ENCODE peak calls at places on chromosomes 13 and 19, in five cellular contexts. One of them, this sample, is unnamed.

GRCh38 chr19:2732883-2733282 is 6.9 kb downstream of the SLC39A3 start:
- DNase-seq in CD8-positive, alpha-beta memory T cell: no peak
- DNase-seq in T-helper 2 cell: no peak
- DNase-seq in activated CD8-positive, alpha-beta T cell treated with anti-CD3 and anti-CD28 coated beads, Interleukin-2, amount 10 ng/mL, durations not matched to agents 7 days and 5 days: no peak
- DNase-seq in left ventricle myocardium inferior: no peak
- DNase-seq in this sample: no peak

GRCh38 chr19:39514840-39515550 is at the start of gene SELENOV:
- DNase-seq in CD8-positive, alpha-beta memory T cell: peak
- DNase-seq in T-helper 2 cell: no peak
- DNase-seq in activated CD8-positive, alpha-beta T cell treated with anti-CD3 and anti-CD28 coated beads, Interleukin-2, amount 10 ng/mL, durations not matched to agents 7 days and 5 days: no peak
- DNase-seq in left ventricle myocardium inferior: no peak
- DNase-seq in this sample: no peak

GRCh38 chr19:54100560-54100959 is at the start of gene OSCAR:
- DNase-seq in CD8-positive, alpha-beta memory T cell: no peak
- DNase-seq in T-helper 2 cell: no peak
- DNase-seq in activated CD8-positive, alpha-beta T cell treated with anti-CD3 and anti-CD28 coated beads, Interleukin-2, amount 10 ng/mL, durations not matched to agents 7 days and 5 days: no peak
- DNase-seq in left ventricle myocardium inferior: no peak
- DNase-seq in this sample: no peak

GRCh38 chr19:2424686-2425621 is 2.4 kb downstream of the TIMM13 start:
- DNase-seq in CD8-positive, alpha-beta memory T cell: no peak
- DNase-seq in T-helper 2 cell: no peak
- DNase-seq in activated CD8-positive, alpha-beta T cell treated with anti-CD3 and anti-CD28 coated beads, Interleukin-2, amount 10 ng/mL, durations not matched to agents 7 days and 5 days: no peak
- DNase-seq in left ventricle myocardium inferior: peak
- DNase-seq in this sample: no peak

GRCh38 chr19:14089412-14089661 is 1.2 kb downstream of the SAMD1 start:
- DNase-seq in CD8-positive, alpha-beta memory T cell: no peak
- DNase-seq in T-helper 2 cell: no peak
- DNase-seq in activated CD8-positive, alpha-beta T cell treated with anti-CD3 and anti-CD28 coated beads, Interleukin-2, amount 10 ng/mL, durations not matched to agents 7 days and 5 days: no peak
- DNase-seq in left ventricle myocardium inferior: no peak
- DNase-seq in this sample: no peak

GRCh38 chr13:45595968-45596367 is 19.6 kb downstream of the ERICH6B start:
- DNase-seq in CD8-positive, alpha-beta memory T cell: no peak
- DNase-seq in T-helper 2 cell: no peak
- DNase-seq in activated CD8-positive, alpha-beta T cell treated with anti-CD3 and anti-CD28 coated beads, Interleukin-2, amount 10 ng/mL, durations not matched to agents 7 days and 5 days: no peak
- DNase-seq in left ventricle myocardium inferior: no peak
- DNase-seq in this sample: no peak

GRCh38 chr13:25469179-25469545 is 97.4 kb downstream of the ATP8A2 start:
- DNase-seq in CD8-positive, alpha-beta memory T cell: no peak
- DNase-seq in T-helper 2 cell: no peak
- DNase-seq in activated CD8-positive, alpha-beta T cell treated with anti-CD3 and anti-CD28 coated beads, Interleukin-2, amount 10 ng/mL, durations not matched to agents 7 days and 5 days: no peak
- DNase-seq in left ventricle myocardium inferior: no peak
- DNase-seq in this sample: no peak

GRCh38 chr19:11964496-11964857 is 363 bp upstream of the ZNF763 start:
- DNase-seq in CD8-positive, alpha-beta memory T cell: no peak
- DNase-seq in T-helper 2 cell: no peak
- DNase-seq in activated CD8-positive, alpha-beta T cell treated with anti-CD3 and anti-CD28 coated beads, Interleukin-2, amount 10 ng/mL, durations not matched to agents 7 days and 5 days: no peak
- DNase-seq in left ventricle myocardium inferior: peak
- DNase-seq in this sample: no peak

GRCh38 chr13:112213467-112214245 is 146.7 kb downstream of the SOX1 start:
- DNase-seq in CD8-positive, alpha-beta memory T cell: no peak
- DNase-seq in T-helper 2 cell: no peak
- DNase-seq in activated CD8-positive, alpha-beta T cell treated with anti-CD3 and anti-CD28 coated beads, Interleukin-2, amount 10 ng/mL, durations not matched to agents 7 days and 5 days: no peak
- DNase-seq in left ventricle myocardium inferior: no peak
- DNase-seq in this sample: no peak

GRCh38 chr13:107770541-107770940 is 444.8 kb downstream of the LIG4 start:
- DNase-seq in CD8-positive, alpha-beta memory T cell: no peak
- DNase-seq in T-helper 2 cell: no peak
- DNase-seq in activated CD8-positive, alpha-beta T cell treated with anti-CD3 and anti-CD28 coated beads, Interleukin-2, amount 10 ng/mL, durations not matched to agents 7 days and 5 days: no peak
- DNase-seq in left ventricle myocardium inferior: no peak
- DNase-seq in this sample: no peak

GRCh38 chr19:10116866-10117616 is 2.7 kb downstream of the EIF3G start:
- DNase-seq in CD8-positive, alpha-beta memory T cell: peak
- DNase-seq in T-helper 2 cell: no peak
- DNase-seq in activated CD8-positive, alpha-beta T cell treated with anti-CD3 and anti-CD28 coated beads, Interleukin-2, amount 10 ng/mL, durations not matched to agents 7 days and 5 days: no peak
- DNase-seq in left ventricle myocardium inferior: no peak
- DNase-seq in this sample: no peak

GRCh38 chr19:3443840-3444694 is 36.3 kb downstream of the SMIM24 start:
- DNase-seq in CD8-positive, alpha-beta memory T cell: no peak
- DNase-seq in T-helper 2 cell: no peak
- DNase-seq in activated CD8-positive, alpha-beta T cell treated with anti-CD3 and anti-CD28 coated beads, Interleukin-2, amount 10 ng/mL, durations not matched to agents 7 days and 5 days: no peak
- DNase-seq in left ventricle myocardium inferior: peak
- DNase-seq in this sample: no peak

GRCh38 chr13:106567421-106568224 is at the start of gene ARGLU1:
- DNase-seq in CD8-positive, alpha-beta memory T cell: peak
- DNase-seq in T-helper 2 cell: peak
- DNase-seq in activated CD8-positive, alpha-beta T cell treated with anti-CD3 and anti-CD28 coated beads, Interleukin-2, amount 10 ng/mL, durations not matched to agents 7 days and 5 days: peak
- DNase-seq in left ventricle myocardium inferior: peak
- DNase-seq in this sample: peak

GRCh38 chr13:44093607-44094583 is 214.2 kb downstream of the LACC1 start:
- DNase-seq in CD8-positive, alpha-beta memory T cell: no peak
- DNase-seq in T-helper 2 cell: no peak
- DNase-seq in activated CD8-positive, alpha-beta T cell treated with anti-CD3 and anti-CD28 coated beads, Interleukin-2, amount 10 ng/mL, durations not matched to agents 7 days and 5 days: no peak
- DNase-seq in left ventricle myocardium inferior: no peak
- DNase-seq in this sample: no peak

GRCh38 chr13:101149735-101150380 is 266.4 kb downstream of the NALCN start:
- DNase-seq in CD8-positive, alpha-beta memory T cell: no peak
- DNase-seq in T-helper 2 cell: no peak
- DNase-seq in activated CD8-positive, alpha-beta T cell treated with anti-CD3 and anti-CD28 coated beads, Interleukin-2, amount 10 ng/mL, durations not matched to agents 7 days and 5 days: no peak
- DNase-seq in left ventricle myocardium inferior: no peak
- DNase-seq in this sample: no peak

GRCh38 chr19:48510421-48511268 is 990 bp downstream of the LMTK3 start:
- DNase-seq in CD8-positive, alpha-beta memory T cell: peak
- DNase-seq in T-helper 2 cell: peak
- DNase-seq in activated CD8-positive, alpha-beta T cell treated with anti-CD3 and anti-CD28 coated beads, Interleukin-2, amount 10 ng/mL, durations not matched to agents 7 days and 5 days: peak
- DNase-seq in left ventricle myocardium inferior: peak
- DNase-seq in this sample: peak

GRCh38 chr13:113098163-113098732 is 7.3 kb upstream of the F7 start:
- DNase-seq in CD8-positive, alpha-beta memory T cell: no peak
- DNase-seq in T-helper 2 cell: no peak
- DNase-seq in activated CD8-positive, alpha-beta T cell treated with anti-CD3 and anti-CD28 coated beads, Interleukin-2, amount 10 ng/mL, durations not matched to agents 7 days and 5 days: no peak
- DNase-seq in left ventricle myocardium inferior: no peak
- DNase-seq in this sample: no peak

GRCh38 chr13:103640617-103641016 is 574.4 kb upstream of the SLC10A2 start:
- DNase-seq in CD8-positive, alpha-beta memory T cell: no peak
- DNase-seq in T-helper 2 cell: no peak
- DNase-seq in activated CD8-positive, alpha-beta T cell treated with anti-CD3 and anti-CD28 coated beads, Interleukin-2, amount 10 ng/mL, durations not matched to agents 7 days and 5 days: no peak
- DNase-seq in left ventricle myocardium inferior: no peak
- DNase-seq in this sample: no peak

GRCh38 chr13:74087304-74087703 is 46.9 kb downstream of the KLF12 start:
- DNase-seq in CD8-positive, alpha-beta memory T cell: no peak
- DNase-seq in T-helper 2 cell: no peak
- DNase-seq in activated CD8-positive, alpha-beta T cell treated with anti-CD3 and anti-CD28 coated beads, Interleukin-2, amount 10 ng/mL, durations not matched to agents 7 days and 5 days: no peak
- DNase-seq in left ventricle myocardium inferior: no peak
- DNase-seq in this sample: no peak

GRCh38 chr13:77339408-77339807 is 12.5 kb upstream of the MYCBP2 start:
- DNase-seq in CD8-positive, alpha-beta memory T cell: no peak
- DNase-seq in T-helper 2 cell: no peak
- DNase-seq in activated CD8-positive, alpha-beta T cell treated with anti-CD3 and anti-CD28 coated beads, Interleukin-2, amount 10 ng/mL, durations not matched to agents 7 days and 5 days: no peak
- DNase-seq in left ventricle myocardium inferior: no peak
- DNase-seq in this sample: peak

GRCh38 chr13:37139356-37139755 is 33.9 kb upstream of the CSNK1A1L start:
- DNase-seq in CD8-positive, alpha-beta memory T cell: no peak
- DNase-seq in T-helper 2 cell: no peak
- DNase-seq in activated CD8-positive, alpha-beta T cell treated with anti-CD3 and anti-CD28 coated beads, Interleukin-2, amount 10 ng/mL, durations not matched to agents 7 days and 5 days: no peak
- DNase-seq in left ventricle myocardium inferior: no peak
- DNase-seq in this sample: no peak

GRCh38 chr13:51223284-51224270 is 1.4 kb downstream of the FAM124A start:
- DNase-seq in CD8-positive, alpha-beta memory T cell: no peak
- DNase-seq in T-helper 2 cell: no peak
- DNase-seq in activated CD8-positive, alpha-beta T cell treated with anti-CD3 and anti-CD28 coated beads, Interleukin-2, amount 10 ng/mL, durations not matched to agents 7 days and 5 days: no peak
- DNase-seq in left ventricle myocardium inferior: no peak
- DNase-seq in this sample: no peak

GRCh38 chr19:574658-575526 is 2.5 kb downstream of the BSG start:
- DNase-seq in CD8-positive, alpha-beta memory T cell: peak
- DNase-seq in T-helper 2 cell: no peak
- DNase-seq in activated CD8-positive, alpha-beta T cell treated with anti-CD3 and anti-CD28 coated beads, Interleukin-2, amount 10 ng/mL, durations not matched to agents 7 days and 5 days: no peak
- DNase-seq in left ventricle myocardium inferior: peak
- DNase-seq in this sample: peak

GRCh38 chr13:48132961-48133360 is 38.1 kb upstream of the MED4 start:
- DNase-seq in CD8-positive, alpha-beta memory T cell: no peak
- DNase-seq in T-helper 2 cell: no peak
- DNase-seq in activated CD8-positive, alpha-beta T cell treated with anti-CD3 and anti-CD28 coated beads, Interleukin-2, amount 10 ng/mL, durations not matched to agents 7 days and 5 days: no peak
- DNase-seq in left ventricle myocardium inferior: no peak
- DNase-seq in this sample: no peak

GRCh38 chr19:2042485-2043268 is 8.4 kb downstream of the MKNK2 start:
- DNase-seq in CD8-positive, alpha-beta memory T cell: no peak
- DNase-seq in T-helper 2 cell: no peak
- DNase-seq in activated CD8-positive, alpha-beta T cell treated with anti-CD3 and anti-CD28 coated beads, Interleukin-2, amount 10 ng/mL, durations not matched to agents 7 days and 5 days: peak
- DNase-seq in left ventricle myocardium inferior: no peak
- DNase-seq in this sample: no peak

GRCh38 chr13:33637978-33638743 is 179.8 kb upstream of the RFC3 start:
- DNase-seq in CD8-positive, alpha-beta memory T cell: no peak
- DNase-seq in T-helper 2 cell: no peak
- DNase-seq in activated CD8-positive, alpha-beta T cell treated with anti-CD3 and anti-CD28 coated beads, Interleukin-2, amount 10 ng/mL, durations not matched to agents 7 days and 5 days: no peak
- DNase-seq in left ventricle myocardium inferior: no peak
- DNase-seq in this sample: no peak

GRCh38 chr19:29457413-29457812 is 68.4 kb upstream of the VSTM2B start:
- DNase-seq in CD8-positive, alpha-beta memory T cell: no peak
- DNase-seq in T-helper 2 cell: no peak
- DNase-seq in activated CD8-positive, alpha-beta T cell treated with anti-CD3 and anti-CD28 coated beads, Interleukin-2, amount 10 ng/mL, durations not matched to agents 7 days and 5 days: no peak
- DNase-seq in left ventricle myocardium inferior: no peak
- DNase-seq in this sample: no peak

GRCh38 chr13:101783554-101783953 is 331.1 kb downstream of the ITGBL1 start:
- DNase-seq in CD8-positive, alpha-beta memory T cell: no peak
- DNase-seq in T-helper 2 cell: no peak
- DNase-seq in activated CD8-positive, alpha-beta T cell treated with anti-CD3 and anti-CD28 coated beads, Interleukin-2, amount 10 ng/mL, durations not matched to agents 7 days and 5 days: no peak
- DNase-seq in left ventricle myocardium inferior: no peak
- DNase-seq in this sample: no peak

GRCh38 chr13:67148219-67148583 is 81.9 kb downstream of the PCDH9 start:
- DNase-seq in CD8-positive, alpha-beta memory T cell: no peak
- DNase-seq in T-helper 2 cell: no peak
- DNase-seq in activated CD8-positive, alpha-beta T cell treated with anti-CD3 and anti-CD28 coated beads, Interleukin-2, amount 10 ng/mL, durations not matched to agents 7 days and 5 days: no peak
- DNase-seq in left ventricle myocardium inferior: no peak
- DNase-seq in this sample: no peak

GRCh38 chr13:51191743-51192142 is 30.5 kb upstream of the FAM124A start:
- DNase-seq in CD8-positive, alpha-beta memory T cell: no peak
- DNase-seq in T-helper 2 cell: no peak
- DNase-seq in activated CD8-positive, alpha-beta T cell treated with anti-CD3 and anti-CD28 coated beads, Interleukin-2, amount 10 ng/mL, durations not matched to agents 7 days and 5 days: no peak
- DNase-seq in left ventricle myocardium inferior: no peak
- DNase-seq in this sample: no peak

GRCh38 chr19:33535176-33535575 is 13.6 kb upstream of the PEPD start:
- DNase-seq in CD8-positive, alpha-beta memory T cell: no peak
- DNase-seq in T-helper 2 cell: no peak
- DNase-seq in activated CD8-positive, alpha-beta T cell treated with anti-CD3 and anti-CD28 coated beads, Interleukin-2, amount 10 ng/mL, durations not matched to agents 7 days and 5 days: no peak
- DNase-seq in left ventricle myocardium inferior: no peak
- DNase-seq in this sample: no peak

GRCh38 chr19:28424041-28424440 is 788.9 kb downstream of the UQCRFS1 start:
- DNase-seq in CD8-positive, alpha-beta memory T cell: no peak
- DNase-seq in T-helper 2 cell: no peak
- DNase-seq in activated CD8-positive, alpha-beta T cell treated with anti-CD3 and anti-CD28 coated beads, Interleukin-2, amount 10 ng/mL, durations not matched to agents 7 days and 5 days: no peak
- DNase-seq in left ventricle myocardium inferior: no peak
- DNase-seq in this sample: no peak

GRCh38 chr13:41579881-41580280 is 122.5 kb downstream of the RGCC start:
- DNase-seq in CD8-positive, alpha-beta memory T cell: no peak
- DNase-seq in T-helper 2 cell: no peak
- DNase-seq in activated CD8-positive, alpha-beta T cell treated with anti-CD3 and anti-CD28 coated beads, Interleukin-2, amount 10 ng/mL, durations not matched to agents 7 days and 5 days: no peak
- DNase-seq in left ventricle myocardium inferior: no peak
- DNase-seq in this sample: no peak

GRCh38 chr19:43984687-43985000 is 656 bp downstream of the ZNF155 start:
- DNase-seq in CD8-positive, alpha-beta memory T cell: no peak
- DNase-seq in T-helper 2 cell: no peak
- DNase-seq in activated CD8-positive, alpha-beta T cell treated with anti-CD3 and anti-CD28 coated beads, Interleukin-2, amount 10 ng/mL, durations not matched to agents 7 days and 5 days: no peak
- DNase-seq in left ventricle myocardium inferior: peak
- DNase-seq in this sample: no peak

GRCh38 chr13:44932171-44932849 is 57.0 kb downstream of the NUFIP1 start:
- DNase-seq in CD8-positive, alpha-beta memory T cell: no peak
- DNase-seq in T-helper 2 cell: no peak
- DNase-seq in activated CD8-positive, alpha-beta T cell treated with anti-CD3 and anti-CD28 coated beads, Interleukin-2, amount 10 ng/mL, durations not matched to agents 7 days and 5 days: no peak
- DNase-seq in left ventricle myocardium inferior: no peak
- DNase-seq in this sample: no peak

GRCh38 chr19:9620842-9621155 is 233 bp downstream of the ZNF561 start:
- DNase-seq in CD8-positive, alpha-beta memory T cell: no peak
- DNase-seq in T-helper 2 cell: no peak
- DNase-seq in activated CD8-positive, alpha-beta T cell treated with anti-CD3 and anti-CD28 coated beads, Interleukin-2, amount 10 ng/mL, durations not matched to agents 7 days and 5 days: no peak
- DNase-seq in left ventricle myocardium inferior: no peak
- DNase-seq in this sample: no peak

GRCh38 chr13:77902319-77902963 is 16.2 kb downstream of the EDNRB start:
- DNase-seq in CD8-positive, alpha-beta memory T cell: no peak
- DNase-seq in T-helper 2 cell: no peak
- DNase-seq in activated CD8-positive, alpha-beta T cell treated with anti-CD3 and anti-CD28 coated beads, Interleukin-2, amount 10 ng/mL, durations not matched to agents 7 days and 5 days: no peak
- DNase-seq in left ventricle myocardium inferior: no peak
- DNase-seq in this sample: no peak